ENCODE peak calls at places on chromosome 6, in six cellular contexts. W is HepG2, T is A549, L is endothelial cell of umbilical vein, R is GM12878, U is K562. V is an unnamed sample.

GRCh38 chr6:128932061-128932460 is 49.1 kb downstream of the LAMA2 start:
- DNase-seq in L (no peak), U (no peak), R (no peak), T (no peak), W (no peak), V (no peak)

GRCh38 chr6:134714679-134715078 is 235.2 kb downstream of the ALDH8A1 start:
- DNase-seq in R (no peak), L (peak; percentile 26), U (no peak), W (no peak), T (no peak), V (no peak)

GRCh38 chr6:16688984-16689636 is 72.2 kb downstream of the ATXN1 start:
- DNase-seq in U (no peak), L (peak; percentile 94), W (no peak), R (no peak), T (no peak), V (no peak)

GRCh38 chr6:20835315-20836010 is 301.2 kb downstream of the CDKAL1 start:
- DNase-seq in U (no peak), L (no peak), W (no peak), T (no peak), R (no peak), V (no peak)

GRCh38 chr6:116405663-116406329 is 35.0 kb downstream of the DSE start:
- DNase-seq in T (no peak), L (no peak), W (no peak), U (no peak), R (no peak), V (no peak)

GRCh38 chr6:82144007-82144851 is 103.3 kb downstream of the IBTK start:
- DNase-seq in L (peak; percentile 85), T (peak; percentile 47), W (peak; percentile 67), R (peak; percentile 26), U (no peak), V (peak; percentile 15)

GRCh38 chr6:33297956-33298772 is 578 bp downstream of the RGL2 start:
- DNase-seq in L (peak; percentile 55), U (peak; percentile 86), T (peak; percentile 76), W (peak; percentile 80), R (no peak), V (peak; percentile 83)

GRCh38 chr6:16316741-16317251 is 78.4 kb downstream of the GMPR start:
- DNase-seq in T (peak; percentile 21), L (peak; percentile 32), R (no peak), U (peak; percentile 91), W (peak; percentile 49), V (peak; percentile 63)

GRCh38 chr6:130825772-130826441 is 1.3 kb upstream of the SMLR1 start:
- DNase-seq in R (no peak), L (no peak), U (no peak), T (no peak), W (no peak), V (no peak)

GRCh38 chr6:144211160-144211559 is 60.8 kb downstream of the STX11 start:
- DNase-seq in R (no peak), U (no peak), T (no peak), L (no peak), W (no peak), V (no peak)

GRCh38 chr6:135186255-135186654 is 5.1 kb downstream of the MYB start:
- DNase-seq in T (no peak), L (no peak), R (no peak), W (no peak), U (no peak), V (no peak)

GRCh38 chr6:38080889-38081288 is 261.4 kb downstream of the ZFAND3 start:
- DNase-seq in W (peak; percentile 5), R (no peak), L (peak; percentile 43), U (no peak), T (no peak), V (no peak)

DNA sequence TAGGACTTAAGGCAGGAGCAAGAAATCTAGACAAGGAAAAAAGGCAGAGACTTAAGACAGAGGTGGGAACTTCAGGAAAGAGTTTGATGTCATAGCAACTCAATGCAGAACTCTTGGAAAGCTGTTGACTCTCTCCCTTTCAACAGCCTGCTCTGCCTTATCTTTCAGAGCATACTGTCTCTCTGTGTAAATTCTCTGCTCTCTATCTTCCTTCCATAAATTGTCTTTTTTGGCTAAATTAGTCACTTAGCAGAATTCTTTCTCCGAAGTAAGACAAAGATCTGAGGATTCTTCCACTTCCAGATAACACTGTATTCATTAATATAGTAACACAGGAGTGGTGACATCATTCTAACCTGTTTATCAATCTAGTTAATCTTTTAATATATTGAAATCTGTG is 80.2 kb downstream of the PLG start:
- DNase-seq in W (no peak), R (no peak), U (no peak), L (no peak), T (no peak), V (no peak)
- TF ChIP-seq MYC in W (no peak), R (no peak), U (no peak), L (no peak), T (no peak), V (no peak)

GRCh38 chr6:168884646-168885086 is 369.0 kb downstream of the THBS2 start:
- DNase-seq in T (peak; percentile 69), U (peak; percentile 88), R (no peak), L (peak; percentile 4), W (peak; percentile 32), V (peak; percentile 79)
- TF ChIP-seq MYC in T (no peak), U (no peak), R (no peak), L (no peak), W (peak; percentile 27), V (no peak)

GRCh38 chr6:90175627-90176538 is 120.8 kb downstream of the BACH2 start:
- DNase-seq in U (no peak), L (no peak), R (no peak), T (no peak), W (no peak), V (no peak)
- TF ChIP-seq MYC in U (no peak), L (no peak), R (no peak), T (no peak), W (no peak), V (no peak)

GRCh38 chr6:149228276-149228962 is 89.1 kb upstream of the TAB2 start:
- DNase-seq in R (no peak), T (no peak), W (no peak), L (no peak), U (no peak), V (no peak)
- TF ChIP-seq MYC in R (no peak), T (no peak), W (no peak), L (no peak), U (no peak), V (no peak)

V was measured in NB4.